ENCODE peak calls at places on chromosomes 16 and 17, in five cellular contexts. T is HCT116, J is SK-N-SH, M is GM12878, U is HepG2. L is an unnamed sample.

GRCh38 chr16:85176541-85177447 is 64.5 kb upstream of the CIBAR2 start:
- DNase-seq in M (no peak), J (peak), T (no peak), U (no peak), L (peak)

GRCh38 chr16:66787427-66787826 is 14.0 kb downstream of the TERB1 start:
- DNase-seq in J (no peak), T (no peak), M (no peak), U (no peak), L (no peak)

GRCh38 chr16:75402174-75402820 is 31.0 kb downstream of the CFDP1 start:
- DNase-seq in U (no peak), J (no peak), T (no peak), M (no peak), L (no peak)

GRCh38 chr17:76139801-76140660 is 1.0 kb downstream of the FOXJ1 start:
- DNase-seq in T (no peak), U (no peak), M (no peak), J (peak), L (peak)

GRCh38 chr17:27559506-27559931 is 71.5 kb upstream of the LGALS9 start:
- DNase-seq in T (no peak), U (peak), J (peak), M (no peak), L (no peak)

GRCh38 chr17:19551708-19552148 is 18.1 kb downstream of the SLC47A1 start:
- DNase-seq in J (no peak), U (peak), M (no peak), T (no peak), L (no peak)

GRCh38 chr16:68229431-68230175 is 6.3 kb downstream of the ESRP2 start:
- DNase-seq in U (peak), J (peak), T (no peak), M (no peak), L (peak)

GRCh38 chr16:67391424-67392300 is 1.6 kb downstream of the TPPP3 start:
- DNase-seq in T (no peak), J (peak), U (no peak), M (no peak), L (no peak)

GRCh38 chr16:24771779-24772157 is 42.3 kb downstream of the TNRC6A start:
- DNase-seq in M (no peak), J (no peak), T (no peak), U (peak), L (no peak)

GRCh38 chr16:75279277-75279676 is 27.9 kb upstream of the BCAR1 start:
- DNase-seq in J (no peak), U (no peak), T (no peak), M (no peak), L (no peak)

GRCh38 chr17:50947844-50948514 is 81.8 kb upstream of the TOB1 start:
- DNase-seq in M (no peak), J (peak), T (no peak), U (no peak), L (peak)

GRCh38 chr17:38920374-38921291 is 4.8 kb upstream of the LASP1NB start:
- DNase-seq in U (no peak), J (no peak), M (no peak), T (no peak), L (no peak)

GRCh38 chr16:46839986-46840443 is 9.0 kb upstream of the C16orf87 start:
- DNase-seq in M (no peak), J (no peak), U (peak), T (no peak), L (no peak)

GRCh38 chr16:57551057-57551456 is 8.6 kb downstream of the ADGRG5 start:
- DNase-seq in J (no peak), M (no peak), T (no peak), U (no peak), L (no peak)

GRCh38 chr16:74984194-74984669 is 691 bp downstream of the WDR59 start:
- DNase-seq in J (no peak), U (peak), M (no peak), T (no peak), L (peak)

GRCh38 chr17:34782271-34782670 is 179.0 kb downstream of the CCT6B start:
- DNase-seq in M (no peak), J (peak), T (no peak), U (no peak), L (no peak)

GRCh38 chr17:34777044-34777443 is 184.2 kb downstream of the CCT6B start:
- DNase-seq in U (no peak), T (no peak), J (peak), M (no peak), L (no peak)

GRCh38 chr17:34780438-34780837 is 180.8 kb downstream of the CCT6B start:
- DNase-seq in M (no peak), J (no peak), U (no peak), T (no peak), L (no peak)

GRCh38 chr17:34781571-34782108 is 179.6 kb downstream of the CCT6B start:
- DNase-seq in U (no peak), T (no peak), M (no peak), J (peak), L (no peak)

GRCh38 chr17:34781071-34781470 is 180.2 kb downstream of the CCT6B start:
- DNase-seq in U (no peak), T (no peak), J (no peak), M (no peak), L (no peak)
- TF ChIP-seq ZBTB33 in U (no peak), T (no peak), J (no peak), M (no peak), L (no peak)

DNA sequence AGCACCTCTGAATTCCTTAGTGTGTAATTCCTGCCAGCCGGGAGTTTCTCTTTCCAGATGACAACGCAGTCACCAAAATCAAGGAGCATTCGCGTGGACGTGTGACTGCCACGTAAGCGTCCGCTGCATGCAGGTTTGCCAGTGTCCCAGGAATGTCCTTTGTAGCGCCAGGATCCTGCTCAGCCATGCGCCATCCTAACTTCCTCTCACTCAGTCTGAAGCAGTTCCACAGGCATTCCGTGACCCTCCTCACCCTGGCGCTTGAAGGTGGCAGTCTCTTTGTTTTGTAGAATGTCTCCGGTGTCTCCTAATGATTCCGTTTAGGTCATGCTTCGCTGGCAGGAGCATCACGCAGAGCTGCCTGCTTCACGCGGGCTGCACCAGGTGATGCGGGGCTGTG is 88.6 kb downstream of the RPTOR start:
- DNase-seq in J (no peak), T (no peak), M (no peak), U (no peak), L (no peak)
- TF ChIP-seq ZBTB33 in J (no peak), T (no peak), M (no peak), U (peak), L (no peak)

GRCh38 chr16:14111713-14112538 is 40.8 kb downstream of the MRTFB start:
- DNase-seq in T (no peak), J (no peak), M (no peak), U (peak), L (no peak)
- TF ChIP-seq ZBTB33 in T (no peak), J (no peak), M (no peak), U (peak), L (no peak)

GRCh38 chr16:55077231-55077630 is 146.6 kb downstream of the IRX5 start:
- DNase-seq in T (no peak), J (no peak), M (no peak), U (no peak), L (no peak)
- TF ChIP-seq ZBTB33 in T (no peak), J (no peak), M (no peak), U (no peak), L (no peak)

L was measured in K562.